ENCODE peak calls at places on chromosome 1, in eight cellular contexts. N is ELF-1; M is anterior cingulate cortex; H is CD8-positive, alpha-beta T cell; L is lung microvascular endothelial cell; E is NCI-H1417; Q is body of pancreas; W is T-helper 1 cell. P is an unnamed sample.

GRCh38 chr1:70553192-70553956 is 142.3 kb downstream of the CTH start:
- DNase-seq in M (no peak), E (no peak), W (no peak), H (no peak), L (no peak), Q (no peak), N (no peak), P (no peak)

GRCh38 chr1:53414632-53415031 is 44.6 kb upstream of the DMRTB1 start:
- DNase-seq in H (no peak), N (no peak), W (no peak), Q (no peak), M (no peak), L (no peak), E (no peak), P (no peak)

GRCh38 chr1:156401175-156401574 is 32.2 kb downstream of the RHBG start:
- DNase-seq in E (no peak), W (no peak), H (no peak), M (no peak), L (no peak), N (no peak), Q (no peak), P (no peak)

GRCh38 chr1:201656670-201657032 is 117.7 kb downstream of the NAV1 start:
- DNase-seq in N (no peak), H (no peak), M (no peak), Q (no peak), W (no peak), L (no peak), E (peak), P (no peak)

GRCh38 chr1:171226757-171227370 is 21.4 kb upstream of the FMO1 start:
- DNase-seq in E (peak), H (no peak), W (no peak), N (peak), Q (peak), L (peak), M (no peak), P (no peak)

GRCh38 chr1:162373072-162373427 is 3.6 kb downstream of the SPATA46 start:
- DNase-seq in M (no peak), E (no peak), H (no peak), Q (no peak), L (no peak), N (no peak), W (no peak), P (no peak)

GRCh38 chr1:116128669-116129068 is 17.5 kb downstream of the MAB21L3 start:
- DNase-seq in W (no peak), E (no peak), L (no peak), N (no peak), Q (no peak), H (peak), M (no peak), P (no peak)

GRCh38 chr1:82534996-82535395 is 734.3 kb downstream of the ADGRL2 start:
- DNase-seq in E (no peak), H (no peak), Q (no peak), M (no peak), N (no peak), W (no peak), L (no peak), P (no peak)

P was measured in activated T-helper 2 cell treated with anti-CD3 and anti-CD28 coated beads, Interferon-gamma antibody, Interleukin-2, Interleukin-4, amounts not matched to agents 10 μg/mL and 5 μg/mL and 100 μg/mL, durations not matched to agents 14 hours and 24 hours and 36 hours.